ENCODE peak calls at places on chromosomes 7 and 10, in four cellular contexts. A is K562, T is GM12878, I is H1. L is an unnamed sample.

GRCh38 chr7:15954671-15955354 is 268.3 kb upstream of the MEOX2 start:
- DNase-seq in A (no peak), T (no peak), I (no peak), L (no peak)

GRCh38 chr7:54336800-54337199 is 205.4 kb upstream of the VSTM2A start:
- DNase-seq in A (no peak), T (no peak), I (no peak), L (no peak)

GRCh38 chr7:6278749-6279310 is 6.4 kb upstream of the CYTH3 start:
- DNase-seq in A (no peak), T (no peak), I (no peak), L (peak; percentile 64)

GRCh38 chr7:15891151-15891842 is 204.8 kb upstream of the MEOX2 start:
- DNase-seq in A (no peak), T (no peak), I (no peak), L (peak; percentile 47)

GRCh38 chr10:12780634-12781601 is 220.6 kb downstream of the CCDC3 start:
- DNase-seq in A (no peak), T (no peak), I (no peak), L (peak; percentile 20)

GRCh38 chr10:5546891-5547683 is 22.3 kb downstream of the CALML3 start:
- DNase-seq in A (no peak), T (no peak), I (no peak), L (peak; percentile 67)

GRCh38 chr7:90717286-90718060 is 121.4 kb downstream of the CDK14 start:
- DNase-seq in A (no peak), T (no peak), I (no peak), L (peak; percentile 64)

GRCh38 chr10:97731346-97732051 is 5.4 kb upstream of the ZFYVE27 start:
- DNase-seq in A (peak; percentile 73), T (no peak), I (no peak), L (peak; percentile 76)

GRCh38 chr7:101099969-101100781 is 14.9 kb downstream of the TRIM56 start:
- DNase-seq in A (peak; percentile 99), T (no peak), I (peak; percentile 92), L (peak; percentile 99)

GRCh38 chr10:110163192-110163773 is 44.1 kb upstream of the MXI1 start:
- DNase-seq in A (no peak), T (no peak), I (no peak), L (no peak)

GRCh38 chr7:78489851-78490250 is 691.3 kb downstream of the PHTF2 start:
- DNase-seq in A (no peak), T (no peak), I (no peak), L (no peak)

GRCh38 chr7:78492146-78492545 is 693.6 kb downstream of the PHTF2 start:
- DNase-seq in A (no peak), T (no peak), I (no peak), L (no peak)

GRCh38 chr7:78487464-78487863 is 688.9 kb downstream of the PHTF2 start:
- DNase-seq in A (no peak), T (no peak), I (no peak), L (no peak)

GRCh38 chr7:78490526-78490925 is 692.0 kb downstream of the PHTF2 start:
- DNase-seq in A (no peak), T (no peak), I (no peak), L (no peak)

DNA sequence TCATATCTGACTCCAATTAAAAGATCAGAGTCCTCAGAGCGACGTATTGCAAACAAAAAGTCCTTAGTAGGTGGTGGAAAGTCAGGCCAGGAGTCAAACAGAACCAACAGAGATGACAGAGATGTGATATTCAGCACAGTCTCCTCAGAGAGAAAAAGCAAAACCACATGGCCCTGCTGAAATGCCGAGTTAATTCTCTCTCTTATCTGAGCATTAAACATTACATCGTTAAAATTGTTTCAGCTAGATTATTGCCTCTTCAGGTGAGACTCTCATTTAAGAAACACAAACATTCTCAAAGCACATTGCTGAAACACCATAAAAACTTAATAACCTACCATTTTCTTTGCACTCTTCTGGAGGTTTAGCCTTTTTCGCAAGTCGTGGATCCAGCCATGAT is 690.9 kb downstream of the PHTF2 start:
- DNase-seq in A (no peak), T (no peak), I (no peak), L (no peak)
- TF ChIP-seq CHD1 in A (no peak), T (no peak), I (no peak), L (no peak)

GRCh38 chr7:92412745-92413144 is 34.5 kb upstream of the GATAD1 start:
- DNase-seq in A (no peak), T (no peak), I (no peak), L (no peak)

GRCh38 chr7:92421676-92422435 is 25.4 kb upstream of the GATAD1 start:
- DNase-seq in A (peak; percentile 59), T (no peak), I (no peak), L (peak; percentile 15)

GRCh38 chr7:92422926-92423325 is 24.4 kb upstream of the GATAD1 start:
- DNase-seq in A (no peak), T (no peak), I (no peak), L (no peak)

GRCh38 chr7:92415225-92415624 is 32.1 kb upstream of the GATAD1 start:
- DNase-seq in A (no peak), T (no peak), I (no peak), L (peak; percentile 12)

GRCh38 chr7:92417913-92418312 is 29.4 kb upstream of the GATAD1 start:
- DNase-seq in A (peak; percentile 33), T (no peak), I (no peak), L (no peak)
- TF ChIP-seq CTCF in A (peak; percentile 58), T (no peak), I (peak; percentile 43), L (no peak)

DNA sequence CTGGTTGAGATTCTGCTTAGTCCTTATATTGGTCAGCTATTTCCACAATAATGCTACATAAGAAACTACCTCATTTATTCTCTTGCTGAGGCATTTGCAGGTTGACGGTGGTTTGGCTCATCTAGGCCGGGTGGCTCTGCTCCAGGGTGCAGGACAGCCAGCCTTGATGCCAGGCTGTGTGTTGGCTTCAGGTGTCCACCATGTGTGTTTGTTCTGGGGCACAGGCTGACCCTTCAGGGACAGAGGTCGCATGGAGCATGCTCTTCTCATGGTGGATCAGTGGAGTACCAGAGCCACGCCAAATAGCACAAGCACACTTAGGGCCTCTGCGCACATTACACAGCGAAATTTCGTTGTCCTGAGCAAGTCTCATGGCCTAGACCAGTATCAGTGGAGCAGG is 249.9 kb downstream of the LRMDA start:
- DNase-seq in A (no peak), T (no peak), I (no peak), L (no peak)
- TF ChIP-seq CHD1 in A (no peak), T (no peak), I (no peak), L (no peak)

GRCh38 chr7:157428554-157428945 is 91.7 kb downstream of the DNAJB6 start:
- DNase-seq in A (no peak), T (no peak), I (no peak), L (no peak)
- TF ChIP-seq CTCF in A (no peak), T (no peak), I (no peak), L (no peak)

GRCh38 chr7:82081644-82082224 is 311.9 kb upstream of the HGF start:
- DNase-seq in A (no peak), T (no peak), I (no peak), L (no peak)

GRCh38 chr7:82080254-82080924 is 310.5 kb upstream of the HGF start:
- DNase-seq in A (no peak), T (peak; percentile 13), I (no peak), L (peak; percentile 8)

GRCh38 chr7:82079527-82079926 is 309.7 kb upstream of the HGF start:
- DNase-seq in A (no peak), T (no peak), I (no peak), L (no peak)

DNA sequence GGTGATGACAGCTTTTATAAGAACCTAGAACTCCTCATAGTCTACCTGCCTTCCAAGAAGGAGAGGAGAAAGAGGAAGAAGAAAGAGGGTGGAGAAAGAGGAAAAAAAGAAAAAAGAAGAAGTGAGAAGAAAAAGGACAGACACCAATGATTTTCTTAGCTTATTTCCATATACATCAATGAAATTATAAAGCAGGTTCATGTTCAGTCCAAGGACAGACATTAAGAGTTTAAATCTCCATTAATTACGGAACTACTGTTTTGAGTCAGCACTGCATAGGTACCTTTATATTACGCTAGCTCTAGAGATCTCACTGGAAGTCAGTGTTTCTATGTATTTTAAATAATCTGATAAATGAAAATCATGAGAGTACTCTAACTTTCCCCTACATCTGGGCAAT is 309.0 kb upstream of the HGF start:
- DNase-seq in A (no peak), T (no peak), I (no peak), L (no peak)
- TF ChIP-seq CHD1 in A (no peak), T (no peak), I (no peak), L (no peak)

GRCh38 chr7:17943006-17943405 is 2.7 kb upstream of the SNX13 start:
- DNase-seq in A (no peak), T (no peak), I (no peak), L (no peak)

GRCh38 chr7:17946591-17946990 is 6.3 kb upstream of the SNX13 start:
- DNase-seq in A (no peak), T (no peak), I (no peak), L (no peak)

GRCh38 chr7:17947606-17948005 is 7.3 kb upstream of the SNX13 start:
- DNase-seq in A (no peak), T (no peak), I (no peak), L (no peak)

GRCh38 chr7:17942231-17942630 is 1.9 kb upstream of the SNX13 start:
- DNase-seq in A (no peak), T (no peak), I (no peak), L (no peak)

DNA sequence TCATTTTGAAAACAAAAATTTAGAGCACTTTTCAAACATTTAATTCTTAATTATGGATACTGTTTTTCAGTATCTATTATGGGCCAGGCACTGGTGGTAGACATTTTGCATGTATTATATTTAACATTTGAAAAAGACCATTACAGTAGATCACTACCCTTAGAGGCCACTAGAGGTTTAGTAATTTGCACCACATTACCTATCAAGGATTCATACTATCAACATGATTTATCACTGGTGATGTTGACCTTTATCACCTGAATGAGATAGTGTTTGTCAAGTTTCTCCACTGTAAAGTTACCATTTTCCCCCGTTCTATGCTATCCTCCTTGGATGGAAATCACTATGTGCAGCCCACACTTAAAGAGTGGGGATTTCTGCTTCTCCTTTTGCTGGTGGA is 4.4 kb upstream of the SNX13 start:
- DNase-seq in A (no peak), T (no peak), I (no peak), L (no peak)
- TF ChIP-seq CTCF in A (no peak), T (no peak), I (peak; percentile 5), L (no peak)

GRCh38 chr10:62625484-62625883 is 179.0 kb upstream of the ADO start:
- DNase-seq in A (no peak), T (no peak), I (no peak), L (no peak)
- TF ChIP-seq CHD1 in A (no peak), T (no peak), I (no peak), L (no peak)

GRCh38 chr10:103350522-103351260 is at the start of gene PCGF6:
- DNase-seq in A (peak; percentile 88), T (no peak), I (peak; percentile 70), L (peak; percentile 64)
- TF ChIP-seq CTCF in A (no peak), T (no peak), I (no peak), L (no peak)

DNA sequence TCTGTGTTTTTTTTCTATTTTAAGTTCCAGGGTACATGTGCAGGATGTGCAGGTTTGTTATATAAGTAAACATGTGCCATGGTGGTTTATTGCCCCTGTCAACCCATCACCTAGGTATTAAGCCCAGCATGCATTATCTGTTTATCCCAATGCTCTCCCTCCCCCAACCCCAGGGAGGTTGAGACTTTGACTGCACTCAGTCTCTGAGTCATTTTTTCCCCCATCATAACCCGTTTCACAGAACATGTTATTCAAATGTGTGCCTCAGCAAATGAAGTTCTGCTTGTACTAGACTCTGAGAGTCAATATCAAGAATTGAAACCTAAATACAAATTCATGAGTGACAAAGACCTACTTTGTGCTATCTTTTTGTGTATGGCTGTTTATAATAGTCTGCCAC is 70.0 kb upstream of the CYP26C1 start:
- DNase-seq in A (peak; percentile 82), T (no peak), I (no peak), L (peak; percentile 55)
- TF ChIP-seq CHD1 in A (no peak), T (no peak), I (no peak), L (no peak)

GRCh38 chr10:122204691-122205489 is 66.2 kb upstream of the BTBD16 start:
- DNase-seq in A (no peak), T (no peak), I (no peak), L (no peak)
- TF ChIP-seq CTCF in A (no peak), T (no peak), I (no peak), L (peak; percentile 8)

L was measured in IMR-90.